ENCODE peak calls at places on chromosomes 13 and 19, in five cellular contexts. K is A549, D is stromal cell of bone marrow, G is cardiac fibroblast, S is COR-L47. F is an unnamed sample.

GRCh38 chr13:113598481-113598880 is 13.9 kb downstream of the TFDP1 start:
- DNase-seq in K (no peak), D (no peak), G (no peak), S (no peak), F (peak)

GRCh38 chr19:16301999-16302694 is 22.5 kb upstream of the KLF2 start:
- DNase-seq in K (peak), D (no peak), G (peak), S (no peak), F (no peak)

GRCh38 chr13:43444085-43444484 is 342.7 kb downstream of the ENOX1 start:
- DNase-seq in K (no peak), D (no peak), G (no peak), S (no peak), F (no peak)

GRCh38 chr19:11046608-11047354 is 42.5 kb upstream of the LDLR start:
- DNase-seq in K (no peak), D (no peak), G (no peak), S (no peak), F (no peak)

GRCh38 chr13:78168981-78169380 is 250.3 kb upstream of the EDNRB start:
- DNase-seq in K (no peak), D (no peak), G (no peak), S (no peak), F (no peak)

GRCh38 chr13:28751210-28751935 is 32.6 kb upstream of the SLC46A3 start:
- DNase-seq in K (no peak), D (no peak), G (peak), S (no peak), F (no peak)

GRCh38 chr19:39030854-39031367 is 1.4 kb downstream of the FBXO27 start:
- DNase-seq in K (no peak), D (no peak), G (no peak), S (no peak), F (no peak)

GRCh38 chr19:44689290-44690130 is 9.4 kb upstream of the CEACAM16 start:
- DNase-seq in K (peak), D (peak), G (peak), S (peak), F (no peak)

F was measured in CD14-positive monocyte.